ENCODE peak calls at places on chromosomes 13 and 19, in seven cellular contexts. X is cardiac muscle cell; T is Peyer's patch; J is CD8-positive, alpha-beta memory T cell; B is breast epithelium; W is stomach; H is transverse colon. S is an unnamed sample. For H3K4me1, the result is how much of the 10 kb centered on the place peaks cover.

GRCh38 chr19:47489072-47489914 is 5.3 kb upstream of the KPTN start:
- DNase-seq in X (no peak), T (no peak), J (no peak), B (no peak), W (no peak), H (no peak), S (no peak)

GRCh38 chr19:737591-738093 is 13.3 kb upstream of the MISP start:
- DNase-seq in X (peak), T (peak), J (peak), B (no peak), W (peak), H (peak), S (peak)

GRCh38 chr19:862529-863304 is 3.3 kb downstream of the CFD start:
- DNase-seq in X (peak), T (peak), J (peak), B (peak), W (peak), H (peak), S (peak)

GRCh38 chr13:68350554-68350953 is 1120.4 kb upstream of the PCDH9 start:
- DNase-seq in X (no peak), T (no peak), J (no peak), B (no peak), W (no peak), H (no peak), S (no peak)

GRCh38 chr19:34317311-34317927 is 47.6 kb upstream of the GPI start:
- DNase-seq in X (no peak), T (peak), J (peak), B (no peak), W (no peak), H (peak), S (no peak)

GRCh38 chr19:48625891-48626327 is 6.6 kb downstream of the SPHK2 start:
- DNase-seq in X (no peak), T (no peak), J (no peak), B (no peak), W (no peak), H (peak), S (no peak)

GRCh38 chr13:106453101-106453500 is 82.4 kb downstream of the EFNB2 start:
- DNase-seq in X (no peak), T (no peak), J (no peak), B (no peak), W (no peak), H (no peak), S (no peak)

GRCh38 chr19:49442354-49442753 is 1.0 kb upstream of the SLC17A7 start:
- DNase-seq in X (no peak), T (no peak), J (no peak), B (peak), W (no peak), H (peak), S (peak)

GRCh38 chr13:102912599-102912998 is 66.8 kb downstream of the ERCC5 start:
- DNase-seq in X (no peak), T (no peak), J (no peak), B (no peak), W (no peak), H (no peak), S (no peak)

GRCh38 chr13:60329221-60329983 is 67.6 kb upstream of the TDRD3 start:
- DNase-seq in X (peak), T (peak), J (peak), B (no peak), W (peak), H (peak), S (peak)

GRCh38 chr13:112255550-112256120 is 120.5 kb upstream of the SPACA7 start:
- DNase-seq in X (no peak), T (no peak), J (no peak), B (no peak), W (no peak), H (no peak), S (no peak)

GRCh38 chr13:75798353-75799245 is 162.5 kb downstream of the LMO7 start:
- DNase-seq in X (peak), T (peak), J (no peak), B (no peak), W (no peak), H (no peak), S (no peak)

GRCh38 chr13:50136678-50137077 is 121.4 kb downstream of the KCNRG start:
- DNase-seq in X (no peak), T (no peak), J (no peak), B (no peak), W (no peak), H (no peak), S (no peak)

GRCh38 chr13:50140153-50140552 is 124.9 kb downstream of the KCNRG start:
- DNase-seq in X (no peak), T (no peak), J (no peak), B (no peak), W (no peak), H (no peak), S (no peak)

GRCh38 chr13:50141660-50142010 is 126.4 kb downstream of the KCNRG start:
- DNase-seq in X (no peak), T (no peak), J (no peak), B (no peak), W (no peak), H (no peak), S (no peak)

GRCh38 chr13:50144473-50145160 is 129.4 kb downstream of the KCNRG start:
- DNase-seq in X (no peak), T (no peak), J (no peak), B (no peak), W (no peak), H (no peak), S (no peak)

GRCh38 chr13:50140742-50141659 is 125.8 kb downstream of the KCNRG start:
- DNase-seq in X (peak), T (no peak), J (no peak), B (no peak), W (no peak), H (no peak), S (no peak)
- H3K27ac ChIP-seq in X (no peak), T (no peak), J (no peak), B (no peak), W (no peak), H (no peak), S (no peak)

DNA sequence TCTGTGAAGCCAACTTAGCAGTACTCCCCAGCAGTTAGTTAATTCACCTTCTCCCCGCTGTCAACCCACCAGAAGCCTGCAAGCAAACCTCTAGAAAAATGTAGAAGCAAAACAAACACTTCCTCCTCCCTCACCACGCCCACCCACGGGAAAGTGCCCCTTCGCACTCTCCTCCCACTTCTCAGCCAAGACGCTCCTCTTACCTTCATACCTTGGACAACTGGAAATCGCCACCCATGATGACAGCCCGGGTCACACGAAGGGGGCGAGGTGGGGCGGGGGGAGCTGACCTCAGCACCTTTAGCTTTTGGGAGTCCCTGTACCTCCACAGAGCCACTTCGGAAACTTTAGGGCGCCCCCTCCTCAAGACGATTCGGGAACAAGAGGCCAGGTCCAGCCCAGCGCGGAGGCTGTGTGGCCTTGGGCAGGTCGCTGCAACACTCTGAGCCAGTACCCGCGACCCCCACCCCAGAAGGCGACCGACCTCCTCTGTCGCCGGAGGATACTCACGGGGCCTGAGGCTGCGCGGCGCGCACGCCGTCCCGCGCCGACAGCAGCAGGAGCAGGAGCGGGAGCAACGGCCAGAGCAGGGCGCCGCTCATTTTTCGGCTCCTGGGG is 460 bp downstream of the CPAMD8 start:
- DNase-seq in X (peak), T (no peak), J (peak), B (no peak), W (no peak), H (peak), S (no peak)
- H3K4me1 ChIP-seq in X (under half), T (under half), J (under half), B (under half), W (under half), H (under half), S (under half)

DNA sequence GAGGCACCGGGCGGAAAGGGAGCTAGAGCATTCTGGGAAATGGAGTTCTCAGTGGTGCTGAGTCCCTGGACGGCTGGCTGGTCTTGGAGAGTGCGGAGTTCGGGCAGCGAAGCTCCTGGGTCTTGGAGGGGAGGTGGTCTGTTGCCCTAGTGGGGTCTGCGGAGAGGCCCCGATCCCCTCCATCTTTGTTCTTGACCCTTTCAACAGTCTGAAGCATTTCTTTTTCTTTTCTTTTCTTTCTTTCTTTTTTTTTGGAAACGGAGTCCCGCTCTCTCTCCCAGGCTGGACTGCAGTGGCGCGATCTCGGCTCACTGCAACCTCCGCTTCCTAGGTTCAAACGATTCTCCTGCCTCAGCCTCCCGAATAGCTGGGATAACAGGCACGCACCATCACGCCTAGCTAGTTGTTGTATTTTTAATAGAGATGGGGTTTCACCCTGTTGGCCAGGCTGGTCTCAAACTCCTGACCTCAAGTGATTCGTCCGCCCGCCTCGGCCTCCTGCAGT is 440 bp upstream of the SYMPK start:
- DNase-seq in X (no peak), T (no peak), J (no peak), B (no peak), W (no peak), H (peak), S (no peak)
- H3K27ac ChIP-seq in X (no peak), T (peak), J (peak), B (no peak), W (peak), H (peak), S (no peak)

GRCh38 chr13:48161530-48162179 is 66.8 kb upstream of the MED4 start:
- DNase-seq in X (no peak), T (peak), J (no peak), B (no peak), W (peak), H (peak), S (no peak)

GRCh38 chr13:48165727-48166126 is 67.3 kb upstream of the ITM2B start:
- DNase-seq in X (no peak), T (no peak), J (no peak), B (no peak), W (no peak), H (no peak), S (no peak)

GRCh38 chr13:48163066-48163465 is 68.2 kb upstream of the MED4 start:
- DNase-seq in X (peak), T (no peak), J (no peak), B (no peak), W (no peak), H (no peak), S (no peak)

GRCh38 chr13:48162182-48162581 is 67.3 kb upstream of the MED4 start:
- DNase-seq in X (no peak), T (no peak), J (no peak), B (no peak), W (no peak), H (no peak), S (no peak)

GRCh38 chr13:48165063-48165462 is 67.9 kb upstream of the ITM2B start:
- DNase-seq in X (no peak), T (no peak), J (no peak), B (no peak), W (no peak), H (no peak), S (no peak)
- H3K4me1 ChIP-seq in X (under half), T (under half), J (under half), B (under half), W (under half), H (under half), S (under half)

GRCh38 chr19:4969772-4970531 is 1.0 kb downstream of the KDM4B start:
- DNase-seq in X (peak), T (no peak), J (no peak), B (no peak), W (no peak), H (no peak), S (no peak)
- H3K27ac ChIP-seq in X (peak), T (peak), J (peak), B (peak), W (peak), H (peak), S (no peak)

DNA sequence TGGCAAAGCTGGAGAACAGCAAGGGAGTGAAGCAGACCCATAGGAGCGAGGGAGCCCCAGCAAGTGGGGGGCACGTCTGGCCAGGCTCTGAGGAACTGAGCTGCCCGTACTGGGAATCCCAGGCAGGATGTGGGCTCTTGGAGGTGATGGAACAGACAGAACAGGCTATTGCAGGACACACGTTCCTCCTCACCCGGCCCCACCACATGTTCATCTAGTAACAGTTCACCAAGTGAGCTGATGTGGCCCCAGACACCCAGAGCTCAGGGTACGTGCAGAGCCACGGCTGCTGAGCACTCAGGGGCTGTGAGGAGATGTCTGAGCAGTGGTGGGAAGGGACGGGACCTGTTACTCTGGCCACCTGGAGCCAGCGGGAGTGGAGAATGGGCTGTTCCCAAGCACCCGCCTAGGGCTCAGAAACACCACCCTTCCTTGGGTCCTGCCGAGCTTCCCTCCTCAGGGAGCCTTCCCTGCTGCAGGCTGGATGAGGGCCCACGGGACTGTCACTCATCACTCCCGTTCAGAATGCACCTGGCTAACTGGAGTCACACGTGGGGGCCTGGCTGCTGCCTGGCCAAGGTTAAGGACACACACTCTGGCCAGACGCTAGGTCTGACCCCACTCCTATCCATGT is 18.4 kb downstream of the ELL start:
- DNase-seq in X (no peak), T (no peak), J (no peak), B (no peak), W (no peak), H (no peak), S (no peak)
- H3K4me1 ChIP-seq in X (under half), T (under half), J (half or more), B (under half), W (half or more), H (half or more), S (half or more)

S was measured in SJCRH30.